ENCODE peak calls at places on chromosomes 6 and 20, in nine cellular contexts. K is cardiac muscle cell, C is testis, B is psoas muscle, Q is brain microvascular endothelial cell, F is GM23338, E is upper lobe of right lung, R is HL-60, W is prostate gland. P is an unnamed sample.

GRCh38 chr20:28562510-28562898 is 2695.0 kb upstream of the DEFB115 start:
- DNase-seq in Q (peak), E (no peak), C (no peak), W (no peak), R (no peak), F (peak), B (no peak), K (peak), P (no peak)

GRCh38 chr6:132100388-132100990 is 149.3 kb upstream of the CCN2 start:
- DNase-seq in Q (no peak), K (no peak), E (no peak), B (no peak), F (no peak), C (no peak), W (no peak), R (no peak), P (no peak)

GRCh38 chr6:18632670-18633410 is 245.7 kb downstream of the RNF144B start:
- DNase-seq in Q (peak), B (no peak), W (no peak), R (no peak), F (no peak), K (peak), E (no peak), C (no peak), P (peak)

GRCh38 chr6:75827163-75827562 is 78.1 kb downstream of the MYO6 start:
- DNase-seq in E (no peak), Q (no peak), W (no peak), B (no peak), C (no peak), K (no peak), F (no peak), R (no peak), P (no peak)

GRCh38 chr6:24766685-24767462 is 7.9 kb upstream of the GMNN start:
- DNase-seq in K (peak), E (no peak), C (no peak), W (no peak), R (no peak), Q (no peak), B (no peak), F (no peak), P (no peak)

GRCh38 chr20:6142348-6142993 is 19.6 kb upstream of the FERMT1 start:
- DNase-seq in Q (peak), F (peak), C (peak), B (no peak), R (peak), E (no peak), W (peak), K (peak), P (peak)

GRCh38 chr6:118551063-118551672 is 3.1 kb downstream of the PLN start:
- DNase-seq in K (peak), Q (peak), C (no peak), F (peak), R (no peak), B (no peak), E (no peak), W (no peak), P (peak)

GRCh38 chr6:46925563-46926253 is 4.0 kb upstream of the ADGRF5 start:
- DNase-seq in W (no peak), B (peak), F (no peak), K (peak), Q (peak), E (peak), R (no peak), C (no peak), P (peak)

GRCh38 chr6:137571854-137572253 is 77.7 kb upstream of the OLIG3 start:
- DNase-seq in R (peak), C (peak), K (peak), Q (peak), B (no peak), E (no peak), F (peak), W (no peak), P (no peak)

GRCh38 chr20:32823737-32824588 is 4.2 kb downstream of the MAPRE1 start:
- DNase-seq in F (no peak), C (no peak), W (no peak), R (peak), E (no peak), Q (no peak), B (no peak), K (peak), P (no peak)

GRCh38 chr20:57195023-57195758 is 71.2 kb downstream of the BMP7 start:
- DNase-seq in C (no peak), Q (peak), F (no peak), B (peak), R (no peak), E (no peak), W (no peak), K (peak), P (no peak)

GRCh38 chr6:97437087-97437486 is 154.1 kb upstream of the MMS22L start:
- DNase-seq in C (no peak), K (peak), F (peak), W (no peak), Q (no peak), E (no peak), R (no peak), B (no peak), P (peak)

GRCh38 chr6:7730852-7731251 is 5.0 kb downstream of the BMP6 start:
- DNase-seq in F (no peak), W (no peak), B (no peak), C (no peak), R (no peak), E (no peak), Q (peak), K (peak), P (no peak)

GRCh38 chr20:53364617-53365016 is 229.0 kb downstream of the ZNF217 start:
- DNase-seq in C (no peak), B (no peak), K (no peak), Q (no peak), E (no peak), W (no peak), R (no peak), F (no peak), P (no peak)

GRCh38 chr6:4351857-4352669 is 216.7 kb upstream of the ECI2 start:
- DNase-seq in W (peak), B (peak), F (no peak), C (no peak), Q (peak), R (no peak), K (peak), E (no peak), P (peak)

GRCh38 chr6:1596088-1596852 is 13.4 kb upstream of the FOXC1 start:
- DNase-seq in F (peak), B (peak), Q (no peak), W (peak), E (peak), K (peak), C (peak), R (peak), P (no peak)
- H3K4me3 ChIP-seq in F (no peak), B (peak), Q (no peak), W (no peak), E (no peak), K (no peak), C (no peak), R (no peak), P (no peak)

GRCh38 chr20:24782801-24783630 is 166.1 kb upstream of the CST7 start:
- DNase-seq in C (no peak), F (peak), B (no peak), W (no peak), E (peak), K (no peak), R (no peak), Q (no peak), P (peak)

GRCh38 chr20:24784607-24785006 is 164.5 kb upstream of the CST7 start:
- DNase-seq in Q (no peak), R (no peak), C (no peak), B (no peak), F (no peak), K (no peak), E (peak), W (no peak), P (no peak)

GRCh38 chr20:24785141-24785924 is 163.7 kb upstream of the CST7 start:
- DNase-seq in Q (no peak), F (no peak), B (no peak), W (no peak), E (no peak), C (no peak), R (no peak), K (peak), P (peak)

GRCh38 chr20:24782221-24782620 is 166.8 kb upstream of the CST7 start:
- DNase-seq in R (no peak), K (no peak), Q (no peak), F (no peak), B (no peak), C (no peak), E (peak), W (no peak), P (no peak)

GRCh38 chr20:24783631-24784492 is 165.2 kb upstream of the CST7 start:
- DNase-seq in B (no peak), E (peak), C (peak), R (no peak), W (no peak), Q (no peak), K (no peak), F (peak), P (no peak)
- TF ChIP-seq CTCF in B (no peak), E (no peak), C (no peak), R (no peak), W (no peak), Q (peak), K (no peak), F (peak), P (no peak)

GRCh38 chr6:69867075-69867911 is 937 bp downstream of the COL19A1 start:
- DNase-seq in B (peak), E (peak), C (peak), W (peak), Q (peak), F (peak), K (peak), R (peak), P (no peak)

GRCh38 chr6:69868252-69868804 is 2.0 kb downstream of the COL19A1 start:
- DNase-seq in F (peak), E (no peak), W (no peak), R (no peak), B (no peak), Q (no peak), K (no peak), C (no peak), P (no peak)

GRCh38 chr6:69868961-69869360 is 2.6 kb downstream of the COL19A1 start:
- DNase-seq in R (no peak), E (no peak), W (no peak), B (no peak), C (no peak), F (no peak), K (no peak), Q (no peak), P (no peak)

GRCh38 chr6:69865126-69865525 is 1.2 kb upstream of the COL19A1 start:
- DNase-seq in E (no peak), B (no peak), F (no peak), Q (peak), W (no peak), K (peak), C (no peak), R (no peak), P (no peak)

DNA sequence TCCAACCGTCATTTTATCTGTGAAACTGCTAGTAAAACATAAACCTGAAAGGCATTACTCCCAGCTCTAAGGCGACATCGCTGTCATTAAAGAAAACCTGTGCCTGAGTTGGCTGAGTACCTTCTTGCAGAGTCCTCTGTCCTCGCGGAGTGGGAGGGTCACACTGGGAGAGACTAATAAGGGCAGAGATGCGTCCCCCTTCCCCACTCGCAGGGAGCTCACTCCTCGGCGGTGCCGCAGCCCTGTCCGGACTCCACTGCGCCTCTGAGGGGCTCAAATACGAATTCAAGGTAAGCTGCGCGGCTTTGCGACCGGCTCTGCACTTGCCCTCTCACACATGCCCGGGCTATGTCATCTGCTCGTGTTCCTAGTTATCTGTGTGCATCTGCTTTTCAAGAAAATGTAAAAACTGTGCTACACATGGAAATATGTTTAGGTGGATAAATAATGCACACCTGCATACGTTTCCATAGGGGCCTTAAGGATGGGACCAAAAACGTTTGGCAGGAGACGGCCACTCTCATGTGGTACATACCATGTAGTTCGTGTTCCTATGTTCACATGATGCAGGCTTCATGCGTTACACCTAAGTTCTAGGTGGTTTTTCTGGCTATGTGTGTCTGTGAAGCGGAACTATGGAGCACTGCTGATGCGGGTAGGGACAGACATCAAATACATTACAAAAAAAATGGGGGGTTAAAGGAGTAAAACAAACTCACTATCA is at the start of gene COL19A1:
- DNase-seq in F (peak), W (no peak), R (peak), K (no peak), Q (no peak), E (peak), C (peak), B (peak), P (no peak)
- H3K4me3 ChIP-seq in F (peak), W (peak), R (peak), K (peak), Q (peak), E (peak), C (peak), B (peak), P (peak)

GRCh38 chr6:31901953-31902643 is at the start of gene ZBTB12:
- DNase-seq in C (peak), K (peak), Q (peak), F (peak), B (peak), W (peak), E (peak), R (peak), P (peak)

GRCh38 chr6:31899882-31900722 is 1.8 kb downstream of the ZBTB12 start:
- DNase-seq in R (peak), Q (no peak), C (no peak), B (no peak), W (no peak), F (no peak), E (no peak), K (no peak), P (no peak)

GRCh38 chr6:31901415-31901952 is 402 bp downstream of the ZBTB12 start:
- DNase-seq in B (peak), E (peak), R (peak), Q (peak), W (peak), C (peak), F (peak), K (peak), P (no peak)

GRCh38 chr6:31899215-31899614 is 1.7 kb upstream of the EHMT2 start:
- DNase-seq in W (no peak), Q (no peak), K (no peak), F (no peak), C (no peak), B (no peak), E (no peak), R (peak), P (no peak)

GRCh38 chr6:31900917-31901414 is 920 bp downstream of the ZBTB12 start:
- DNase-seq in E (no peak), C (peak), B (no peak), K (no peak), F (peak), Q (no peak), W (no peak), R (peak), P (no peak)
- TF ChIP-seq CTCF in E (no peak), C (no peak), B (no peak), K (no peak), F (no peak), Q (no peak), W (no peak), R (no peak), P (no peak)

GRCh38 chr6:10521104-10521808 is at the start of gene GCNT2:
- DNase-seq in K (peak), Q (peak), F (peak), E (no peak), W (peak), B (no peak), C (no peak), R (no peak), P (peak)
- H3K4me3 ChIP-seq in K (peak), Q (peak), F (peak), E (peak), W (no peak), B (peak), C (no peak), R (no peak), P (peak)

P was measured in retinal pigment epithelial cell.